ENCODE peak calls at places on chromosomes 3 and 15, in nine cellular contexts. One of them, this sample, is unnamed.

GRCh38 chr3:115975353-115975752 is 352.0 kb downstream of the GAP43 start:
- DNase-seq in spleen: no peak
- DNase-seq in ovary: no peak
- DNase-seq in mucosa of descending colon: no peak
- DNase-seq in sigmoid colon: no peak
- DNase-seq in retinal pigment epithelial cell: peak; percentile 33
- DNase-seq in lower leg skin: no peak
- DNase-seq in omental fat pad: no peak
- DNase-seq in foreskin keratinocyte: no peak
- DNase-seq in this sample: no peak

GRCh38 chr3:46566040-46566631 is at the start of gene LRRC2:
- DNase-seq in ovary: peak; percentile 77
- DNase-seq in spleen: peak; percentile 76
- DNase-seq in omental fat pad: no peak
- DNase-seq in mucosa of descending colon: peak; percentile 62
- DNase-seq in retinal pigment epithelial cell: peak; percentile 71
- DNase-seq in lower leg skin: peak; percentile 57
- DNase-seq in foreskin keratinocyte: no peak
- DNase-seq in sigmoid colon: peak; percentile 74
- DNase-seq in this sample: peak; percentile 16

GRCh38 chr3:44339990-44340389 is 1.4 kb downstream of the TCAIM start:
- DNase-seq in ovary: no peak
- DNase-seq in mucosa of descending colon: no peak
- DNase-seq in spleen: no peak
- DNase-seq in retinal pigment epithelial cell: no peak
- DNase-seq in lower leg skin: no peak
- DNase-seq in foreskin keratinocyte: no peak
- DNase-seq in sigmoid colon: no peak
- DNase-seq in omental fat pad: no peak
- DNase-seq in this sample: no peak

GRCh38 chr3:170493712-170494182 is 75.1 kb downstream of the CLDN11 start:
- DNase-seq in retinal pigment epithelial cell: no peak
- DNase-seq in sigmoid colon: peak; percentile 75
- DNase-seq in lower leg skin: no peak
- DNase-seq in foreskin keratinocyte: peak; percentile 58
- DNase-seq in ovary: no peak
- DNase-seq in mucosa of descending colon: no peak
- DNase-seq in spleen: no peak
- DNase-seq in omental fat pad: no peak
- DNase-seq in this sample: no peak

GRCh38 chr15:25829075-25829474 is 34.1 kb downstream of the ATP10A start:
- DNase-seq in ovary: no peak
- DNase-seq in lower leg skin: no peak
- DNase-seq in spleen: no peak
- DNase-seq in retinal pigment epithelial cell: no peak
- DNase-seq in omental fat pad: no peak
- DNase-seq in foreskin keratinocyte: no peak
- DNase-seq in sigmoid colon: no peak
- DNase-seq in mucosa of descending colon: no peak
- DNase-seq in this sample: no peak

GRCh38 chr3:110006913-110007312 is 669.6 kb upstream of the DPPA4 start:
- DNase-seq in lower leg skin: no peak
- DNase-seq in retinal pigment epithelial cell: no peak
- DNase-seq in foreskin keratinocyte: no peak
- DNase-seq in ovary: no peak
- DNase-seq in sigmoid colon: no peak
- DNase-seq in spleen: no peak
- DNase-seq in mucosa of descending colon: no peak
- DNase-seq in omental fat pad: no peak
- DNase-seq in this sample: no peak

GRCh38 chr3:16060358-16060852 is 114.1 kb upstream of the GALNT15 start:
- DNase-seq in retinal pigment epithelial cell: peak; percentile 81
- DNase-seq in omental fat pad: no peak
- DNase-seq in lower leg skin: peak; percentile 86
- DNase-seq in ovary: peak; percentile 61
- DNase-seq in sigmoid colon: peak; percentile 90
- DNase-seq in spleen: no peak
- DNase-seq in foreskin keratinocyte: peak; percentile 100
- DNase-seq in mucosa of descending colon: no peak
- DNase-seq in this sample: no peak

GRCh38 chr3:49707113-49707480 is 12.4 kb downstream of the AMIGO3 start:
- DNase-seq in spleen: no peak
- DNase-seq in retinal pigment epithelial cell: no peak
- DNase-seq in foreskin keratinocyte: peak; percentile 38
- DNase-seq in ovary: no peak
- DNase-seq in sigmoid colon: no peak
- DNase-seq in lower leg skin: no peak
- DNase-seq in omental fat pad: no peak
- DNase-seq in mucosa of descending colon: no peak
- DNase-seq in this sample: no peak

GRCh38 chr3:57647292-57647940 is 45.5 kb downstream of the DENND6A start:
- DNase-seq in mucosa of descending colon: no peak
- DNase-seq in sigmoid colon: no peak
- DNase-seq in omental fat pad: no peak
- DNase-seq in lower leg skin: no peak
- DNase-seq in foreskin keratinocyte: no peak
- DNase-seq in retinal pigment epithelial cell: no peak
- DNase-seq in spleen: no peak
- DNase-seq in ovary: no peak
- DNase-seq in this sample: no peak

GRCh38 chr3:30747771-30748281 is 141.4 kb downstream of the TGFBR2 start:
- DNase-seq in omental fat pad: no peak
- DNase-seq in sigmoid colon: no peak
- DNase-seq in foreskin keratinocyte: peak; percentile 68
- DNase-seq in retinal pigment epithelial cell: no peak
- DNase-seq in spleen: no peak
- DNase-seq in lower leg skin: no peak
- DNase-seq in ovary: no peak
- DNase-seq in mucosa of descending colon: no peak
- DNase-seq in this sample: no peak

GRCh38 chr3:106765342-106765741 is 611.9 kb upstream of the CCDC54 start:
- DNase-seq in mucosa of descending colon: no peak
- DNase-seq in sigmoid colon: no peak
- DNase-seq in retinal pigment epithelial cell: peak; percentile 81
- DNase-seq in omental fat pad: no peak
- DNase-seq in spleen: no peak
- DNase-seq in ovary: no peak
- DNase-seq in foreskin keratinocyte: peak; percentile 94
- DNase-seq in lower leg skin: no peak
- DNase-seq in this sample: no peak

GRCh38 chr15:83207622-83208356 is at the start of gene HDGFL3:
- DNase-seq in spleen: peak; percentile 78
- DNase-seq in sigmoid colon: peak; percentile 81
- DNase-seq in lower leg skin: no peak
- DNase-seq in mucosa of descending colon: peak; percentile 56
- DNase-seq in foreskin keratinocyte: peak; percentile 32
- DNase-seq in retinal pigment epithelial cell: no peak
- DNase-seq in ovary: peak; percentile 76
- DNase-seq in omental fat pad: peak; percentile 25
- DNase-seq in this sample: peak; percentile 49
- TF ChIP-seq CTCF in spleen: no peak
- TF ChIP-seq CTCF in sigmoid colon: no peak
- TF ChIP-seq CTCF in lower leg skin: no peak
- TF ChIP-seq CTCF in mucosa of descending colon: no peak
- TF ChIP-seq CTCF in foreskin keratinocyte: peak; percentile 36
- TF ChIP-seq CTCF in retinal pigment epithelial cell: no peak
- TF ChIP-seq CTCF in ovary: no peak
- TF ChIP-seq CTCF in omental fat pad: no peak
- TF ChIP-seq CTCF in this sample: peak; percentile 17

DNA sequence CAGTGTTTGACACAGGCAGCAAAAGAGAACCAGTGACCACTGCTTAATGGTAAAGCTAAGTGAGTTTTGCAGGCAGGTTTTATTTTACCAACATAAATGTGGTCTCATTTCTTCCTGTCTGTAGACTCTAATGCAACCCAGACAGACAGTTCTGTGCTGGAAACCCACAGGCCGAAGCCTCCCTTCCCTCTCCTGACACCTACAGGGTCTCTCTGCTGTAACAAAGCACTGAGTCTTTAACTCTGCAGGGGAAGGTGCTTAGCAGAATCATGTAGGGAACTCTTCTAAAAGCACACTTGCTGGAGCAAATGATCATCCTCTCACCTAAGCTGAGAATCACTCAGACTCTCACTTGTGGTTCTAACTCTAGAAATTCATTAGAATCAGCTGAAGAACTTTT is 200.3 kb downstream of the KBTBD8 start:
- DNase-seq in lower leg skin: no peak
- DNase-seq in ovary: no peak
- DNase-seq in foreskin keratinocyte: no peak
- DNase-seq in spleen: no peak
- DNase-seq in retinal pigment epithelial cell: no peak
- DNase-seq in omental fat pad: no peak
- DNase-seq in sigmoid colon: no peak
- DNase-seq in mucosa of descending colon: no peak
- DNase-seq in this sample: no peak
- TF ChIP-seq CTCF in lower leg skin: no peak
- TF ChIP-seq CTCF in ovary: no peak
- TF ChIP-seq CTCF in foreskin keratinocyte: no peak
- TF ChIP-seq CTCF in spleen: no peak
- TF ChIP-seq CTCF in retinal pigment epithelial cell: no peak
- TF ChIP-seq CTCF in omental fat pad: no peak
- TF ChIP-seq CTCF in sigmoid colon: no peak
- TF ChIP-seq CTCF in mucosa of descending colon: no peak
- TF ChIP-seq CTCF in this sample: no peak

GRCh38 chr3:108004647-108005046 is 86.2 kb downstream of the CD47 start:
- DNase-seq in sigmoid colon: no peak
- DNase-seq in lower leg skin: no peak
- DNase-seq in mucosa of descending colon: no peak
- DNase-seq in ovary: no peak
- DNase-seq in retinal pigment epithelial cell: no peak
- DNase-seq in foreskin keratinocyte: no peak
- DNase-seq in spleen: no peak
- DNase-seq in omental fat pad: no peak
- DNase-seq in this sample: no peak

GRCh38 chr3:108008931-108009635 is 81.7 kb downstream of the CD47 start:
- DNase-seq in sigmoid colon: no peak
- DNase-seq in ovary: no peak
- DNase-seq in spleen: no peak
- DNase-seq in foreskin keratinocyte: peak; percentile 25
- DNase-seq in lower leg skin: no peak
- DNase-seq in retinal pigment epithelial cell: no peak
- DNase-seq in omental fat pad: no peak
- DNase-seq in mucosa of descending colon: no peak
- DNase-seq in this sample: no peak

GRCh38 chr3:108006901-108007331 is 83.9 kb downstream of the CD47 start:
- DNase-seq in spleen: no peak
- DNase-seq in omental fat pad: no peak
- DNase-seq in retinal pigment epithelial cell: no peak
- DNase-seq in mucosa of descending colon: no peak
- DNase-seq in foreskin keratinocyte: no peak
- DNase-seq in sigmoid colon: no peak
- DNase-seq in lower leg skin: no peak
- DNase-seq in ovary: no peak
- DNase-seq in this sample: no peak

GRCh38 chr3:108008106-108008505 is 82.7 kb downstream of the CD47 start:
- DNase-seq in ovary: no peak
- DNase-seq in foreskin keratinocyte: no peak
- DNase-seq in sigmoid colon: no peak
- DNase-seq in mucosa of descending colon: no peak
- DNase-seq in omental fat pad: no peak
- DNase-seq in lower leg skin: no peak
- DNase-seq in retinal pigment epithelial cell: no peak
- DNase-seq in spleen: no peak
- DNase-seq in this sample: no peak

DNA sequence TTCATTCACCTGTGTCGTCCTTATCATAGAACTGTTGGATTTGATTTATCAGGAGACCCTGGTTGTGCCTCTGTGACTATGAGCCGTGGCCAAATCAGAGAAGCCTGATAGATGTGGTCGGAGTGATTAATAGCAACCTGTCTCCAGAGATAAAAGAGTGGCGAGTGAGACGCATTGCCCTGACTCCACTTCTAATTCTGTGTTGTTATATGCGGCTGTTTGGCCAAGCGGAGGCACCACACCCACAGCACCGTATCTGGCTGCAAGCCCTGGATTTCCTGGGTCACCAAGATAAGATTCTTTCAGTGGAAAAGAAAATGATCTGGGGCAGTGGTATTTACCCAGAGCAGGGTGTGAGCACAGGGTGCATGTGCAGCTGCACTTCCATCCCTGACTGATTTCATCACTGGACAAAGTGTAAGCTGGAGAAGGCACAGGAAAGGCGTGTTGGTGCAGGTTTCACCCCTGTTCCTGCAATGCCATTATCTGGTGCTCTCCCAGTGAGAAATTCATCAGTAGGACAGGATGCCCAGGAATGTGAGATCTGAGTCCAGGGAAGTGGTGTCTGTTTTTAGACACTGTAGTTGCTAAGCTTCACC is 84.7 kb downstream of the CD47 start:
- DNase-seq in foreskin keratinocyte: peak; percentile 98
- DNase-seq in omental fat pad: no peak
- DNase-seq in sigmoid colon: no peak
- DNase-seq in spleen: no peak
- DNase-seq in retinal pigment epithelial cell: no peak
- DNase-seq in lower leg skin: peak; percentile 57
- DNase-seq in mucosa of descending colon: peak; percentile 81
- DNase-seq in ovary: no peak
- DNase-seq in this sample: no peak
- TF ChIP-seq CTCF in foreskin keratinocyte: no peak
- TF ChIP-seq CTCF in omental fat pad: no peak
- TF ChIP-seq CTCF in sigmoid colon: no peak
- TF ChIP-seq CTCF in spleen: no peak
- TF ChIP-seq CTCF in retinal pigment epithelial cell: no peak
- TF ChIP-seq CTCF in lower leg skin: no peak
- TF ChIP-seq CTCF in mucosa of descending colon: no peak
- TF ChIP-seq CTCF in ovary: no peak
- TF ChIP-seq CTCF in this sample: no peak

DNA sequence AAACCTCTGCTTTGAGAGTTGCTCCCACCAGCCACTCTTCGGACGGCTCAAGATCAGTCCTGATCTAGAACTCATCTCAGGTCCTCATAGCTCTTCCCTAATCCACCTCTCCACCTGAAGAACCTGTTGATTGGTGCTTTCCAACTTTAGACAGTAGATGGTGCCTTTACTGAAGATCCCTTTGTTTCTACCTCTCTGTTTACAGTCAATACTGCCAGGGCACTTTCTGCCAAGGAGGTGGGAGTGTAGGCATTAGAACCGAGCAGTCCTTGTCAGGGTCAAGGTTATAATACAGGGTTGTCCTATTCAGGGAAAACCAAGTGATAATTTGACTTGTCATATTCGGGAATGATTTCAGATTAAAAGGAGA is 1.2 kb downstream of the CGNL1 start:
- DNase-seq in sigmoid colon: no peak
- DNase-seq in ovary: no peak
- DNase-seq in foreskin keratinocyte: peak; percentile 33
- DNase-seq in mucosa of descending colon: no peak
- DNase-seq in lower leg skin: no peak
- DNase-seq in omental fat pad: no peak
- DNase-seq in spleen: no peak
- DNase-seq in retinal pigment epithelial cell: no peak
- DNase-seq in this sample: no peak
- TF ChIP-seq CTCF in sigmoid colon: no peak
- TF ChIP-seq CTCF in ovary: no peak
- TF ChIP-seq CTCF in foreskin keratinocyte: peak; percentile 45
- TF ChIP-seq CTCF in mucosa of descending colon: no peak
- TF ChIP-seq CTCF in lower leg skin: no peak
- TF ChIP-seq CTCF in omental fat pad: no peak
- TF ChIP-seq CTCF in spleen: no peak
- TF ChIP-seq CTCF in retinal pigment epithelial cell: no peak
- TF ChIP-seq CTCF in this sample: no peak

GRCh38 chr3:113795693-113796092 is 42.9 kb upstream of the GRAMD1C start:
- DNase-seq in lower leg skin: no peak
- DNase-seq in sigmoid colon: no peak
- DNase-seq in spleen: no peak
- DNase-seq in retinal pigment epithelial cell: no peak
- DNase-seq in ovary: no peak
- DNase-seq in omental fat pad: no peak
- DNase-seq in foreskin keratinocyte: no peak
- DNase-seq in mucosa of descending colon: no peak
- DNase-seq in this sample: no peak
- TF ChIP-seq CTCF in lower leg skin: no peak
- TF ChIP-seq CTCF in sigmoid colon: no peak
- TF ChIP-seq CTCF in spleen: no peak
- TF ChIP-seq CTCF in retinal pigment epithelial cell: no peak
- TF ChIP-seq CTCF in ovary: no peak
- TF ChIP-seq CTCF in omental fat pad: no peak
- TF ChIP-seq CTCF in foreskin keratinocyte: no peak
- TF ChIP-seq CTCF in mucosa of descending colon: no peak
- TF ChIP-seq CTCF in this sample: no peak